ENCODE peak calls at places on chromosomes 2 and 18, in four cellular contexts. C, P, Z and R are unnamed samples. For H3K4me1, the result is how much of the 10 kb centered on the place peaks cover.

GRCh38 chr2:120771556-120772208 is 36.0 kb downstream of the GLI2 start:
- DNase-seq in C (no peak), P (peak), Z (no peak), R (no peak)

GRCh38 chr2:128536925-128537620 is 218.4 kb upstream of the HS6ST1 start:
- DNase-seq in C (peak), P (peak), Z (no peak), R (no peak)

GRCh38 chr2:158154596-158154995 is 52.9 kb downstream of the UPP2 start:
- DNase-seq in C (no peak), P (no peak), Z (no peak), R (no peak)

GRCh38 chr2:216189410-216189809 is 80.3 kb downstream of the XRCC5 start:
- DNase-seq in C (no peak), P (no peak), Z (no peak), R (no peak)

GRCh38 chr2:191311156-191311555 is 66.0 kb downstream of the MYO1B start:
- DNase-seq in C (no peak), P (no peak), Z (no peak), R (no peak)

GRCh38 chr2:146893500-146894041 is 951.3 kb upstream of the ACVR2A start:
- DNase-seq in C (no peak), P (peak), Z (no peak), R (peak)

GRCh38 chr18:48851563-48851962 is 99.2 kb downstream of the SMAD7 start:
- DNase-seq in C (no peak), P (no peak), Z (no peak), R (no peak)

GRCh38 chr18:50398947-50399346 is 24.1 kb downstream of the SKA1 start:
- DNase-seq in C (peak), P (no peak), Z (no peak), R (no peak)

GRCh38 chr2:150587547-150588209 is 100.2 kb upstream of the RND3 start:
- DNase-seq in C (no peak), P (no peak), Z (no peak), R (no peak)

GRCh38 chr2:169767243-169767888 is 31.3 kb upstream of the SSB start:
- DNase-seq in C (peak), P (peak), Z (peak), R (no peak)

GRCh38 chr18:27500531-27500930 is 315.4 kb upstream of the CHST9 start:
- DNase-seq in C (no peak), P (no peak), Z (no peak), R (no peak)

GRCh38 chr2:33321236-33321731 is 155.2 kb upstream of the RASGRP3 start:
- DNase-seq in C (no peak), P (peak), Z (no peak), R (no peak)

GRCh38 chr2:140737006-140737405 is 1393.8 kb downstream of the LRP1B start:
- DNase-seq in C (no peak), P (no peak), Z (no peak), R (no peak)

GRCh38 chr18:3458378-3458777 is 8.4 kb downstream of the TGIF1 start:
- DNase-seq in C (no peak), P (peak), Z (no peak), R (no peak)

GRCh38 chr18:63299837-63300787 is 19.5 kb downstream of the BCL2 start:
- DNase-seq in C (no peak), P (no peak), Z (no peak), R (no peak)

GRCh38 chr2:88666576-88666975 is 24.9 kb upstream of the RPIA start:
- DNase-seq in C (peak), P (peak), Z (no peak), R (no peak)

GRCh38 chr2:232315049-232315922 is 63.3 kb upstream of the ALPP start:
- DNase-seq in C (no peak), P (peak), Z (no peak), R (peak)

GRCh38 chr2:55418072-55418471 is 1.6 kb downstream of the CCDC88A start:
- DNase-seq in C (no peak), P (no peak), Z (no peak), R (no peak)

GRCh38 chr2:238428866-238429265 is 2.1 kb downstream of the ASB1 start:
- DNase-seq in C (no peak), P (peak), Z (no peak), R (no peak)

GRCh38 chr2:36562245-36562644 is 35.7 kb downstream of the FEZ2 start:
- DNase-seq in C (no peak), P (peak), Z (no peak), R (peak)

GRCh38 chr2:96934096-96934495 is 52.3 kb downstream of the FAM178B start:
- DNase-seq in C (no peak), P (no peak), Z (no peak), R (no peak)

GRCh38 chr2:135168119-135168872 is 116.2 kb downstream of the RAB3GAP1 start:
- DNase-seq in C (no peak), P (no peak), Z (no peak), R (no peak)
- TF ChIP-seq CTCF in C (peak), P (peak), Z (peak), R (no peak)

DNA sequence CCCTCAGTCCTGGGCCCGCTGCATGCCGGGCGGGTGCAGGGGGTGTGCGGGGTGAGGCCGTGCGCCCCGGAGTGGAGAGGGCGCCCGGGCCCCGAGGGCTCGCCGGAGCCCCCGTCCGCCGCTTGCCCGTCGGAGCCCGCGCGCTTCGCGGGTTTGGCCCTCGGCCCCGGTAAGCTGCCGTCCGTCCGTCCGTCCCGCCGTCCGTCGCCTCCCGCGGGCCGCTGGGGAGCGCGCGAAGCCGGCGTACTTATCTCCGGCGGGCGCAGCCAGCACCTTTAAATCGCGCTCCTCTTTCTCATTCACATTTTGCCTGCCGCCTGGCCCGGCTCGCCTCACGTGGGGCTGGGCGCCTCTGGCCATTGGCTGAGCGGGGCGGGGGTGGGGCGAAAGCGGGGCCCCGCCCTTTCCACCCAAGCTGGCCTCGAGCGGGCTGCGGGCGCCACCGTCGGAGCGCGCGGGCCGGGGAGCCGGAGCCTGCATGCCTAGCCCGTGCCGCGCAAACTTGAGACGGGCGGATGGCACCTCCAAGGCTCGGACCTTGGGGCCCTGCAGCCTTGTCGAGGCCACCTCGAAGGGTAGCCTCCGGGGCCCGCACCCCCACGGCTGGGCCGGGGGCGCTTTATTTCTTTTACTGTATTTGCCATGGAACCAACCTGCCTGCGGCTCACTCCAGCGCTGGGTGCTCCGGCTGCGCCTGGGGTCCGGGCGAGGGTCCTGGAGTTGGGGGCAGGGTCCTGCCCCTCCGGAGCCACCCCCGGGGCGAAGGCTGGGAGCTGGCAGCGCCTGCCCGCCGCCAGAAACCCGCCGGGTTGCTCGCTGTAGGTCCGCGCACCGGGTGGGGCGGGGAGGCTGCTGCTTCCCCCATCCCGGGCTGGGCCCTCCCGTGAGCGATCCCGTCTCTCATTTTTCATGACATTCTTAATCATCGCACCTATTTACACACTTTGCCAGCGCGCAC is at the start of gene GBX2:
- DNase-seq in C (peak), P (peak), Z (peak), R (no peak)
- H3K4me1 ChIP-seq in C (under half), P (under half), Z (under half), R (under half)

GRCh38 chr2:219388845-219389156 is 1.1 kb upstream of the DNPEP start:
- DNase-seq in C (no peak), P (no peak), Z (no peak), R (no peak)
- TF ChIP-seq CTCF in C (no peak), P (no peak), Z (no peak), R (no peak)

DNA sequence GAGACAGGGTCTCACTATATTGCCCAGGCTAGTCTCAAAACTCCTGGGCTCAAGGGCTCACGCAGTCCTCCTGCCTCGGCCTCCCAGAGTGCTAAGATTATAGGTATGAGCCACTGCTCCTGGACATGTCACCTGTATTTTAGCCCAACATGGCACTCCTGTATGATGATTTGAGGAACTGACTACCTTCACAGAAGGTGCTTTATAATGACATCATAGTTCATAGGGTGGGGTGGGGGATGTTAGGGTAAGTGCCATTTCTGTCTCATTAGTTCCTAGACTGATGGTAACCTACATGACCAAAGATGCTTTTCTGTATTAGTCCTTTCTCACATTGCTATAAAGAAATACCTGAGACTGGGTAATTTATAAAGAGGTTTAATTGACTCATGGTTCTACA is 109.7 kb downstream of the MAP4K4 start:
- DNase-seq in C (no peak), P (no peak), Z (no peak), R (no peak)
- H3K4me1 ChIP-seq in C (under half), P (under half), Z (under half), R (under half)

GRCh38 chr2:240384711-240385450 is 50.6 kb upstream of the GPC1 start:
- DNase-seq in C (no peak), P (no peak), Z (no peak), R (no peak)
- TF ChIP-seq CTCF in C (no peak), P (no peak), Z (no peak), R (peak)

DNA sequence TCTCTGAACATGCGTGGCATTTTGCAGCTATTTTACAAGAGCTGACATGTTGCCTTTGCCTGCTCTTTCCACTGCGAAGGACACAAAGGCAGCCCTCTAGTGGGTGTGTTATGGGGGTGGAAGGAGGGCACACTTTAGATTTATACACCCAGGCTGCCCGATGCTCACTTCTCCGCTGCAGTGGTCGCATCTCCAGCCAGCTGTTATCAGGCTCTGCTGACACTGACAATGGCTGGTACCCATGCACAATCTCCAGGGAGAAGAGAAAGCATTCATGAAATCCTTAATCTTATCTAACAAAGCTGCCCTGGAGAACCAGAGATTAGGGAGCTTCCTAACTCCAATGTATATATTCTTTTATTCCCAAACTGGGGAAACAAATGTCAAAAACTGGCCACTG is 113.5 kb downstream of the EPHA4 start:
- DNase-seq in C (no peak), P (no peak), Z (no peak), R (no peak)
- H3K4me1 ChIP-seq in C (under half), P (under half), Z (under half), R (under half)